ENCODE peak calls at places on chromosomes 4 and X, in nine cellular contexts. A is mammary epithelial cell, B is GM23338, Q is GM23248, V is neural progenitor cell, Z is trophoblast cell, T is hepatocyte, N is PC-3, I is endothelial cell of umbilical vein. H is an unnamed sample. For H3K4me1 and H3K79me2, the result is how much of the 10 kb centered on the place peaks cover.

GRCh38 chr4:140363558-140363957 is 9.9 kb upstream of the SCOC start:
- DNase-seq in A (no peak), B (no peak), Q (no peak), V (no peak), Z (no peak), T (no peak), N (no peak), I (no peak), H (no peak)

GRCh38 chrX:22063284-22063683 is 31.2 kb downstream of the PHEX start:
- DNase-seq in A (peak), B (no peak), Q (no peak), V (peak), Z (no peak), T (no peak), N (no peak), I (no peak), H (peak)

GRCh38 chr4:126071346-126072333 is 756.9 kb downstream of the FAT4 start:
- DNase-seq in A (peak), B (no peak), Q (peak), V (no peak), Z (no peak), T (peak), N (peak), I (peak), H (peak)

GRCh38 chr4:13476915-13477314 is 7.2 kb downstream of the RAB28 start:
- DNase-seq in A (peak), B (no peak), Q (peak), V (no peak), Z (peak), T (peak), N (peak), I (peak), H (peak)

GRCh38 chr4:140213736-140214135 is 59.8 kb upstream of the MAML3 start:
- DNase-seq in A (peak), B (no peak), Q (peak), V (no peak), Z (no peak), T (peak), N (peak), I (no peak), H (peak)

GRCh38 chr4:10006236-10006603 is 15.1 kb downstream of the SLC2A9 start:
- DNase-seq in A (peak), B (no peak), Q (peak), V (no peak), Z (peak), T (peak), N (peak), I (peak), H (peak)

GRCh38 chrX:1592863-1593201 is 1.4 kb downstream of the AKAP17A start:
- DNase-seq in A (no peak), B (no peak), Q (peak), V (no peak), Z (no peak), T (peak), N (no peak), I (no peak), H (no peak)

GRCh38 chrX:153245288-153245731 is 66.2 kb downstream of the MAGEA1 start:
- DNase-seq in A (no peak), B (peak), Q (no peak), V (peak), Z (no peak), T (peak), N (no peak), I (peak), H (no peak)

GRCh38 chr4:152937535-152938236 is 1.6 kb downstream of the FHDC1 start:
- DNase-seq in A (peak), B (peak), Q (peak), V (peak), Z (no peak), T (peak), N (no peak), I (peak), H (peak)

GRCh38 chr4:148245015-148245414 is 197.2 kb downstream of the NR3C2 start:
- DNase-seq in A (no peak), B (no peak), Q (no peak), V (no peak), Z (no peak), T (no peak), N (no peak), I (no peak), H (no peak)

GRCh38 chrX:67288958-67289641 is 254.7 kb upstream of the AR start:
- DNase-seq in A (no peak), B (no peak), Q (no peak), V (peak), Z (no peak), T (no peak), N (no peak), I (no peak), H (no peak)

GRCh38 chr4:2243682-2244380 is 1.9 kb upstream of the HAUS3 start:
- DNase-seq in A (no peak), B (no peak), Q (peak), V (no peak), Z (no peak), T (peak), N (no peak), I (no peak), H (no peak)

GRCh38 chr4:110135523-110135922 is 62.9 kb downstream of the ELOVL6 start:
- DNase-seq in A (no peak), B (no peak), Q (no peak), V (peak), Z (no peak), T (no peak), N (no peak), I (no peak), H (no peak)

GRCh38 chr4:109801895-109802319 is at the start of gene CFI:
- DNase-seq in A (peak), B (no peak), Q (peak), V (no peak), Z (no peak), T (peak), N (no peak), I (peak), H (peak)

GRCh38 chrX:69321789-69322188 is 156.5 kb upstream of the PJA1 start:
- DNase-seq in A (no peak), B (no peak), Q (no peak), V (no peak), Z (no peak), T (no peak), N (no peak), I (no peak), H (no peak)

GRCh38 chr4:166941629-166942028 is 292.7 kb downstream of the SPOCK3 start:
- DNase-seq in A (peak), B (no peak), Q (no peak), V (no peak), Z (peak), T (no peak), N (peak), I (no peak), H (peak)

GRCh38 chrX:78517124-78517523 is 142.0 kb downstream of the RTL3 start:
- DNase-seq in A (peak), B (no peak), Q (no peak), V (no peak), Z (peak), T (no peak), N (peak), I (no peak), H (peak)

GRCh38 chrX:24025741-24026402 is 1.1 kb downstream of the KLHL15 start:
- DNase-seq in A (peak), B (peak), Q (peak), V (no peak), Z (no peak), T (peak), N (peak), I (peak), H (peak)

GRCh38 chr4:108596389-108596788 is 24.0 kb upstream of the RPL34 start:
- DNase-seq in A (no peak), B (no peak), Q (no peak), V (no peak), Z (no peak), T (no peak), N (no peak), I (no peak), H (peak)

GRCh38 chrX:154712781-154713391 is 38.0 kb downstream of the GAB3 start:
- DNase-seq in A (peak), B (no peak), Q (peak), V (no peak), Z (no peak), T (no peak), N (peak), I (peak), H (peak)

GRCh38 chr4:138666366-138666765 is 349.2 kb upstream of the NOCT start:
- DNase-seq in A (no peak), B (no peak), Q (no peak), V (no peak), Z (no peak), T (no peak), N (no peak), I (no peak), H (peak)

GRCh38 chr4:113146876-113147358 is 97.5 kb downstream of the ANK2 start:
- DNase-seq in A (no peak), B (no peak), Q (peak), V (no peak), Z (no peak), T (peak), N (no peak), I (peak), H (no peak)

GRCh38 chrX:151384807-151385206 is 12.2 kb upstream of the VMA21 start:
- DNase-seq in A (no peak), B (peak), Q (no peak), V (peak), Z (no peak), T (no peak), N (no peak), I (no peak), H (no peak)

GRCh38 chr4:48546336-48546735 is 56.3 kb downstream of the ZAR1 start:
- DNase-seq in A (peak), B (peak), Q (peak), V (peak), Z (peak), T (peak), N (peak), I (peak), H (peak)

GRCh38 chr4:7414046-7414445 is 20.7 kb downstream of the PSAPL1 start:
- DNase-seq in A (no peak), B (no peak), Q (no peak), V (no peak), Z (no peak), T (no peak), N (no peak), I (no peak), H (no peak)

GRCh38 chrX:54193085-54193484 is 10.0 kb upstream of the FAM120C start:
- DNase-seq in A (no peak), B (no peak), Q (no peak), V (no peak), Z (no peak), T (no peak), N (no peak), I (no peak), H (no peak)

GRCh38 chr4:150368667-150369066 is 213.3 kb upstream of the MAB21L2 start:
- DNase-seq in A (no peak), B (no peak), Q (no peak), V (no peak), Z (no peak), T (no peak), N (no peak), I (no peak), H (no peak)

GRCh38 chr4:113760094-113760851 is 1.3 kb downstream of the CAMK2D start:
- DNase-seq in A (peak), B (peak), Q (peak), V (peak), Z (no peak), T (peak), N (peak), I (peak), H (peak)

GRCh38 chrX:18252644-18253359 is 32.1 kb upstream of the BEND2 start:
- DNase-seq in A (no peak), B (peak), Q (peak), V (peak), Z (no peak), T (no peak), N (no peak), I (peak), H (no peak)

GRCh38 chr4:113383111-113383785 is 333.8 kb downstream of the ANK2 start:
- DNase-seq in A (peak), B (no peak), Q (peak), V (no peak), Z (no peak), T (no peak), N (peak), I (peak), H (peak)

GRCh38 chr4:108830509-108831244 is 67.8 kb upstream of the ETNPPL start:
- DNase-seq in A (no peak), B (no peak), Q (peak), V (no peak), Z (no peak), T (peak), N (no peak), I (no peak), H (no peak)

GRCh38 chr4:41442818-41443217 is 95.1 kb upstream of the LIMCH1 start:
- DNase-seq in A (no peak), B (no peak), Q (no peak), V (no peak), Z (no peak), T (no peak), N (peak), I (peak), H (no peak)

GRCh38 chr4:56506110-56506705 is 617 bp downstream of the ARL9 start:
- DNase-seq in A (no peak), B (peak), Q (peak), V (peak), Z (no peak), T (peak), N (no peak), I (peak), H (peak)

GRCh38 chr4:182862166-182862875 is 54.9 kb downstream of the DCTD start:
- DNase-seq in A (no peak), B (peak), Q (no peak), V (peak), Z (no peak), T (no peak), N (no peak), I (no peak), H (no peak)

GRCh38 chr4:76680934-76681333 is 217.0 kb downstream of the SOWAHB start:
- DNase-seq in A (no peak), B (no peak), Q (peak), V (no peak), Z (no peak), T (no peak), N (no peak), I (no peak), H (no peak)

GRCh38 chrX:109537324-109537665 is 651 bp downstream of the NXT2 start:
- DNase-seq in A (peak), B (peak), Q (peak), V (no peak), Z (peak), T (peak), N (peak), I (no peak), H (peak)

GRCh38 chr4:95256108-95256835 is 292.5 kb downstream of the UNC5C start:
- DNase-seq in A (no peak), B (no peak), Q (no peak), V (no peak), Z (no peak), T (no peak), N (peak), I (peak), H (no peak)
- H2AFZ ChIP-seq in A (no peak), B (no peak), Q (peak), V (peak), Z (no peak), T (no peak), N (peak), I (peak), H (peak)

DNA sequence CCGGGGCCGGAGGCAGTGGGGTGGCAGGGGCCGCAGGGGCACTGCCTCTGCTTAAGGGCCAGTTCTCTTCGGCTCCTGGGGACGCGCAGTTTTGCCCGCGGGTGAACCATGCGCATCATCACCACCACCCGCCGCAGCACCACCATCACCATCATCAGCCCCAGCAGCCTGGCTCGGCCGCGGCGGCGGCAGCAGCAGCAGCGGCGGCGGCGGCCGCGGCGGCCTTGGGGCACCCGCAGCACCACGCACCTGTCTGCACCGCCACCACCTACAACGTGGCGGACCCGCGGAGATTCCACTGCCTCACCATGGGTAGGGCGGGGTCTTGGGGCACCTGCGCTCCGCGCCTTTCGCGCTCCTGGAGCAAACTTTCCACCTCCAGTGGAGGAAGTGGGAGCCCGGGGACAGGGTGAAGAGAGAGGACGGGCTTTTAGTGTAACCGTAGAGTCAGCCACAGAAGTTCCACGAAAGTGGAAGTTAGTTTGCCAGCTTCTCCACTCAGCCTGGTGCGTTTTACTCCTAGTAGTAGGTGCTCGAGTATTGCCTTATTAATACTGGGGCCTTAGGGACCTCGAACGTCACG is 735 bp downstream of the GSX2 start:
- DNase-seq in A (no peak), B (peak), Q (peak), V (peak), Z (peak), T (no peak), N (no peak), I (no peak), H (no peak)
- H3K4me1 ChIP-seq in A (under half), B (half or more), Q (under half), V (half or more), Z (under half), T (under half), N (under half), I (under half), H (under half)

DNA sequence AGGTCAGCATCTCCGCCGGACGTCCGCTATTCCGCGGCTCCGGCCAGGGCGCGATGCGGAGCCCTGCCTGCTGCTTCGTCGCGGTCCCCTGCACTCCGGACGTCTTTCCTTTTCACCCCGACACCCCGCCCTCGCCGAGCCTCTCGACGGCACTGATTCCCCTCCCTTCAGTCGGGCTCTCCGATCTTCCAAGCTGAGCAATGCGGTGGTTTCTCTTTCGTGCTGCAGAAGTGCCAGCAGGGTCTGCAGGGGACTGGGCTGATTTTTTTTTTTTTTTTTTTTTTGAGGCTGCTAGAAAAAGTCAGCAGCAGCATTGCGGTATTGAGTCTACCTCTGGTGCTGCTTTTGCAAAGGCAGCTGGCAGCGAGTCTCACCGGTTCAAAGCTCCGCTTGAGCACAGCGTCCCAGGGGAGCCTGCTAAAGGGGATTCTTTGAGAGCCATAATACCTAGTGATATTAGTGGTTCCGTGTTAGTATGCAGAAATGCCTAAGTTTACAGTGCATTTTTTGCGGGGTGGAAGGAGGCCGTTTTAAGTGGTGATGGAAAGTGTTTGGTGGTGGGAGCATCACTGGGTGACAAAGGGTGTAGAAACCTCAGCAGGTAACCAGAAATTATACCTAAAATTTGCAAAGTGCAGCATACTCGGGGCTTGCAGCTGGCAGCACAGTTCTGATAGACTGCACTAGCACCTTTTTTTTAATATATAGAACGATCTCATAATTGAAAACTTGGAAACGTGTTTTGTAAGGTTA is 969 bp downstream of the STIM2 start:
- DNase-seq in A (peak), B (peak), Q (peak), V (peak), Z (peak), T (peak), N (peak), I (peak), H (peak)
- H3K79me2 ChIP-seq in A (half or more), B (under half), Q (under half), V (under half), Z (under half), T (under half), N (half or more), I (under half), H (half or more)

DNA sequence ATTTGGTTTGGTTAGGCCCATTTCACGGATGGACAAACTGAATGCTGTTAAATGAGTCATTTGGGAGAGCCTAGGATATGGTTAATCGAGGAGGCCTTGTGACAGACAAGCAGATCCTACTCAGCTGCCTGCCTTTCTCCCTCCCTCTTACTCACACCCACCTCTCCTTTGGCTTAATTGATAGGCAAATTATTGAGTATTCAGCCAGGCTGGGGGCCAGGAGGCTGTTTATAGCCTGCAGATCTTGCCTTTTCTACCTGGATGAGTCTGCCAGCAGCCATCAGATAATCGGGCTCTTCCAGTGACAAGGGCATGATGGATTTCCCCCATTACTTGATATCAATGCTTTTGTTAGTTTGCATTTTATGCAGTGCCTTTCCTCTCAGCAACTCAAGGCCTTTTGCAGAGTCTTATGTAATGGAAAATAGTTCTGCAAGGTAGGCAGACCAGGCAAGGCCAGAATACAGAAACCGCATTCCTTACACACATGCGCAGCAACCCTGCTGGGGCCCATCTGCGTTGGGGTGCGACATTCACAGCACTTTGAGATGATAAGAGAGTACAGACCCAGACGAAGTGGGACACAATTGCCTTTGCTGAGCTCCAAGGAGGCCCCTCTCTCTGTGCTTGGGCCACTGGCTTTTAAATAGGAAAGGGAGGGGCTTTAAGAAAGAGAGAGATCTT is 96.2 kb upstream of the ATP6AP2 start:
- DNase-seq in A (no peak), B (peak), Q (no peak), V (no peak), Z (no peak), T (peak), N (no peak), I (no peak), H (no peak)
- H2AFZ ChIP-seq in A (no peak), B (no peak), Q (no peak), V (peak), Z (no peak), T (no peak), N (no peak), I (no peak), H (no peak)

GRCh38 chrX:74259879-74260491 is 44.0 kb upstream of the ZCCHC13 start:
- DNase-seq in A (no peak), B (peak), Q (no peak), V (no peak), Z (no peak), T (no peak), N (no peak), I (no peak), H (no peak)

DNA sequence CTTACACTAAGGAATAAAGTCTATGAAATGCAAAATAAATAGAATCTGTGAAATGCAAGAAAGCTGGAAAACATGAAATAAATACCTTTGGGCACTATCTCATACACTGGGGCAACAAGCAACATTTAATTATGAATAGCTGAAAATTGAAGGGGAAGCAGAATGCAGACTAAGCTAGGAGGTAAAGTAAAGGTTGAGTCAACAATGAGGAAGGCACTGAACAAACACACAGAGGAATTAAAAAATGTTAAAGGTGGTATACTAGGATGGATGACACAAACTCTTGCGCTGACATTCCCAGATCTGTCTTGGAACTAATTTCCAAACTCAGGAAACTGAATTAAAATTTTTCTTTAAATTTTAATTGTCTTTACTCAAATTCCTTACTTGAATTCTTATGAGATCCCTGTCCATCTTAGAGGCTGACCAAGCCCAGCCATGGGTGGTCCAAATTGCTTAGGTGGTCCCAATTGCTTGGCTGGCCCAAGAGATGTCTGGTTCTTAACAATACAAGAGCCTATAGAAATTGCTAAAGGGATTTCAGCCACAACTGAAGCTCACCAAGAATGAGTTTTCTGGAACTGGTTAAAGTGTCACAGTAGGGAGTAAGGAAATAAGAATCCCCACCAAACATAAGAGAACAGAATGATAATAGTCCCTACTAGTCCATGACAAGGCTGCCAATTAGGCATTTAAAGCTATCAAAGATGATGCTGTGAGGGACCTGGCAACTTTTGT is 41.3 kb upstream of the ZCCHC13 start:
- DNase-seq in A (no peak), B (peak), Q (no peak), V (peak), Z (no peak), T (no peak), N (peak), I (no peak), H (no peak)
- H3K4me1 ChIP-seq in A (under half), B (half or more), Q (under half), V (under half), Z (under half), T (under half), N (under half), I (under half), H (under half)